ENCODE peak calls at places on chromosomes 11 and 22, in nine cellular contexts. One of them, this sample, is unnamed.

GRCh38 chr11:11349870-11350325 is 3.2 kb downstream of the CSNK2A3 start:
- DNase-seq in colonic mucosa: peak; percentile 18
- DNase-seq in uterus: no peak
- DNase-seq in CD8-positive, alpha-beta T cell: no peak
- DNase-seq in pancreas: no peak
- DNase-seq in hepatocyte: peak; percentile 52
- DNase-seq in lower lobe of right lung: no peak
- DNase-seq in astrocyte of the spinal cord: peak; percentile 71
- DNase-seq in HFF-Myc: peak; percentile 89
- DNase-seq in this sample: no peak

GRCh38 chr11:95378789-95379188 is 147.8 kb upstream of the SESN3 start:
- DNase-seq in colonic mucosa: no peak
- DNase-seq in CD8-positive, alpha-beta T cell: no peak
- DNase-seq in astrocyte of the spinal cord: no peak
- DNase-seq in uterus: no peak
- DNase-seq in hepatocyte: no peak
- DNase-seq in HFF-Myc: no peak
- DNase-seq in lower lobe of right lung: no peak
- DNase-seq in pancreas: no peak
- DNase-seq in this sample: no peak

GRCh38 chr11:34250732-34251639 is 106.8 kb downstream of the ABTB2 start:
- DNase-seq in HFF-Myc: no peak
- DNase-seq in pancreas: no peak
- DNase-seq in uterus: no peak
- DNase-seq in CD8-positive, alpha-beta T cell: peak; percentile 33
- DNase-seq in astrocyte of the spinal cord: no peak
- DNase-seq in lower lobe of right lung: peak; percentile 67
- DNase-seq in colonic mucosa: peak; percentile 40
- DNase-seq in hepatocyte: peak; percentile 18
- DNase-seq in this sample: no peak

GRCh38 chr11:72519220-72519881 is 85.0 kb upstream of the CLPB start:
- DNase-seq in uterus: no peak
- DNase-seq in HFF-Myc: peak; percentile 24
- DNase-seq in colonic mucosa: no peak
- DNase-seq in pancreas: no peak
- DNase-seq in astrocyte of the spinal cord: no peak
- DNase-seq in CD8-positive, alpha-beta T cell: no peak
- DNase-seq in lower lobe of right lung: no peak
- DNase-seq in hepatocyte: no peak
- DNase-seq in this sample: no peak

GRCh38 chr11:133928628-133929059 is 28.1 kb downstream of the IGSF9B start:
- DNase-seq in lower lobe of right lung: no peak
- DNase-seq in astrocyte of the spinal cord: no peak
- DNase-seq in colonic mucosa: peak; percentile 38
- DNase-seq in pancreas: no peak
- DNase-seq in HFF-Myc: no peak
- DNase-seq in uterus: no peak
- DNase-seq in CD8-positive, alpha-beta T cell: no peak
- DNase-seq in hepatocyte: no peak
- DNase-seq in this sample: no peak

GRCh38 chr11:10396771-10397170 is 58.3 kb upstream of the AMPD3 start:
- DNase-seq in HFF-Myc: no peak
- DNase-seq in astrocyte of the spinal cord: no peak
- DNase-seq in pancreas: no peak
- DNase-seq in CD8-positive, alpha-beta T cell: no peak
- DNase-seq in lower lobe of right lung: no peak
- DNase-seq in uterus: no peak
- DNase-seq in colonic mucosa: no peak
- DNase-seq in hepatocyte: no peak
- DNase-seq in this sample: no peak

GRCh38 chr11:87215236-87215635 is 177.5 kb downstream of the TMEM135 start:
- DNase-seq in uterus: no peak
- DNase-seq in lower lobe of right lung: no peak
- DNase-seq in colonic mucosa: no peak
- DNase-seq in hepatocyte: no peak
- DNase-seq in HFF-Myc: no peak
- DNase-seq in astrocyte of the spinal cord: no peak
- DNase-seq in CD8-positive, alpha-beta T cell: no peak
- DNase-seq in pancreas: no peak
- DNase-seq in this sample: no peak

GRCh38 chr11:66316849-66317251 is at the start of gene CD248:
- DNase-seq in CD8-positive, alpha-beta T cell: no peak
- DNase-seq in uterus: peak; percentile 81
- DNase-seq in lower lobe of right lung: no peak
- DNase-seq in pancreas: no peak
- DNase-seq in hepatocyte: peak; percentile 84
- DNase-seq in astrocyte of the spinal cord: peak; percentile 82
- DNase-seq in HFF-Myc: no peak
- DNase-seq in colonic mucosa: peak; percentile 47
- DNase-seq in this sample: no peak

GRCh38 chr11:95508219-95508880 is 277.3 kb upstream of the SESN3 start:
- DNase-seq in CD8-positive, alpha-beta T cell: no peak
- DNase-seq in uterus: no peak
- DNase-seq in lower lobe of right lung: no peak
- DNase-seq in colonic mucosa: no peak
- DNase-seq in hepatocyte: no peak
- DNase-seq in pancreas: no peak
- DNase-seq in astrocyte of the spinal cord: no peak
- DNase-seq in HFF-Myc: no peak
- DNase-seq in this sample: no peak

GRCh38 chr22:43262990-43263644 is 76.2 kb upstream of the TTLL12 start:
- DNase-seq in lower lobe of right lung: no peak
- DNase-seq in hepatocyte: peak; percentile 31
- DNase-seq in astrocyte of the spinal cord: no peak
- DNase-seq in colonic mucosa: no peak
- DNase-seq in pancreas: no peak
- DNase-seq in CD8-positive, alpha-beta T cell: peak; percentile 8
- DNase-seq in uterus: no peak
- DNase-seq in HFF-Myc: no peak
- DNase-seq in this sample: no peak

DNA sequence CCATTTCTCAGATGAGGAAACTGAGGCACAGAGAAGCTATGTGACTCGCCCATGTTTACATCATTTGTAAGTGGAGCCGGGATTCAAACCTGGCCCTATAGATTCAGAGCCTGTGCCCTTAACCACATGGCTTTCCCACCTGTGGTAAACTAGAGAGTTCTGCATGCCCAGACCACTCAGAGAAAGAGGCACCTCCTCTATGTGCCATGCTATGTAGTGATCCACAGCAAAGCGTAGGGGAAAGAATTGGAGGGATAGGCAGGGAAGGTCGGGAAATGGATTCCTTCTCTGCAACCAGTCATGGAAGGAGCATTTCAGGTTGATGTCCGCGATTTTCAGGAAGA is 15.4 kb upstream of the POU2AF2 start:
- DNase-seq in lower lobe of right lung: no peak
- DNase-seq in hepatocyte: no peak
- DNase-seq in astrocyte of the spinal cord: no peak
- DNase-seq in uterus: no peak
- DNase-seq in CD8-positive, alpha-beta T cell: no peak
- DNase-seq in colonic mucosa: no peak
- DNase-seq in HFF-Myc: no peak
- DNase-seq in pancreas: no peak
- DNase-seq in this sample: no peak
- H3K4me3 ChIP-seq in lower lobe of right lung: peak overlapping the region; percentile 57
- H3K4me3 ChIP-seq in hepatocyte: no peak overlapping the region
- H3K4me3 ChIP-seq in astrocyte of the spinal cord: no peak overlapping the region
- H3K4me3 ChIP-seq in uterus: peak overlapping the region; percentile 49
- H3K4me3 ChIP-seq in CD8-positive, alpha-beta T cell: peak overlapping the region; percentile 6
- H3K4me3 ChIP-seq in colonic mucosa: peak overlapping the region; percentile 17
- H3K4me3 ChIP-seq in HFF-Myc: no peak overlapping the region
- H3K4me3 ChIP-seq in pancreas: peak overlapping the region; percentile 42
- H3K4me3 ChIP-seq in this sample: peak overlapping the region; percentile 42

GRCh38 chr11:63872833-63873201 is 33.9 kb downstream of the MARK2 start:
- DNase-seq in pancreas: peak; percentile 52
- DNase-seq in astrocyte of the spinal cord: no peak
- DNase-seq in uterus: no peak
- DNase-seq in hepatocyte: no peak
- DNase-seq in HFF-Myc: no peak
- DNase-seq in colonic mucosa: no peak
- DNase-seq in CD8-positive, alpha-beta T cell: no peak
- DNase-seq in lower lobe of right lung: no peak
- DNase-seq in this sample: no peak

GRCh38 chr11:63874511-63874910 is 35.6 kb downstream of the MARK2 start:
- DNase-seq in CD8-positive, alpha-beta T cell: no peak
- DNase-seq in HFF-Myc: no peak
- DNase-seq in colonic mucosa: no peak
- DNase-seq in uterus: no peak
- DNase-seq in lower lobe of right lung: no peak
- DNase-seq in hepatocyte: peak; percentile 29
- DNase-seq in astrocyte of the spinal cord: no peak
- DNase-seq in pancreas: peak; percentile 55
- DNase-seq in this sample: no peak

GRCh38 chr11:63870351-63871197 is 31.7 kb downstream of the MARK2 start:
- DNase-seq in astrocyte of the spinal cord: no peak
- DNase-seq in CD8-positive, alpha-beta T cell: no peak
- DNase-seq in pancreas: no peak
- DNase-seq in colonic mucosa: no peak
- DNase-seq in HFF-Myc: no peak
- DNase-seq in lower lobe of right lung: no peak
- DNase-seq in uterus: no peak
- DNase-seq in hepatocyte: no peak
- DNase-seq in this sample: no peak

GRCh38 chr11:63873381-63873780 is 34.5 kb downstream of the MARK2 start:
- DNase-seq in pancreas: no peak
- DNase-seq in hepatocyte: no peak
- DNase-seq in uterus: no peak
- DNase-seq in HFF-Myc: no peak
- DNase-seq in colonic mucosa: no peak
- DNase-seq in CD8-positive, alpha-beta T cell: no peak
- DNase-seq in astrocyte of the spinal cord: no peak
- DNase-seq in lower lobe of right lung: no peak
- DNase-seq in this sample: no peak

DNA sequence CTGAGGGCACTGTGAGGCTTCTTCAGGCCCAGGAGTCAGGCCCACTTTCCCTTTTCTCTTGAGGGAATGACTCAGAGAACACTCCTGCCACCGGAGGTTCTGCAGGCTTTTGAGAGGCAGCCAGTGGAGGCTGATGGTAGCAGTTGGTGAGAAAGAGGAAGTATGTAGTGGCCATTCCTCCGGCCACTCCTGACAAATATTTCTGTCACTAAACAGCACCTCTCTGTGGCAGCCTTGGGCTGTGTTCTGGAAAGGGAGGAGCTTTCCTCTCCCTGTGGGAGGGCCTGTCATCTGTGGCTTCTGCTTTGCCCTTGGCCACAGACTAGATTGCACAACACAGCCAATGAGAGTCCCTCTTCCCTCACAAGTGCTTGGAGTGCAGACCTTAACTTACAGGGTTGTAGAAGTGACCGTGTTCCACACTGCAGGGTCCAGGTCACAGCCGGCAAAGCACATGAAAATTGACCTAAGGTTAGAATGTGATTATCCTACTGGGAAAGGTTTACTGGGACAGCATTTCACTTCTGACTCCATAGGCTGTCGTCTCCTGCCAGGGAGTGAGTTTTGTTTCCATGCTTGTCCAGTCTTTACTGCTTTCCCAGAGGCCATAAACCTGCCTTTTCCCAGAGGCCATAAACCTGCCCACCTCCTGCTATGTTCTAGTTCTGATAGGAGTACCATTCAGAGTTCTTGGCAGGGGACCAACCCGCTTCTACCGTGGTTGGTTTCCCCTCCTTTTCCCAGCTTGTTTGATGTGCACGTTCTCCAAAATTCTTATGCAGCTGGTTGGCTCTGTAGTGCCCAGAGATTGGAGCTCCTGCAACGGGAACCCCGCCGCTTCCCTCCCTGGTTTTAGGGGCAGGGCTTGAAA is 33.3 kb downstream of the MARK2 start:
- DNase-seq in CD8-positive, alpha-beta T cell: no peak
- DNase-seq in HFF-Myc: peak; percentile 72
- DNase-seq in uterus: peak; percentile 68
- DNase-seq in lower lobe of right lung: peak; percentile 84
- DNase-seq in astrocyte of the spinal cord: peak; percentile 89
- DNase-seq in hepatocyte: peak; percentile 89
- DNase-seq in pancreas: peak; percentile 79
- DNase-seq in colonic mucosa: peak; percentile 90
- DNase-seq in this sample: peak; percentile 95
- H3K4me3 ChIP-seq in CD8-positive, alpha-beta T cell: no peak overlapping the region
- H3K4me3 ChIP-seq in HFF-Myc: no peak overlapping the region
- H3K4me3 ChIP-seq in uterus: no peak overlapping the region
- H3K4me3 ChIP-seq in lower lobe of right lung: peak overlapping the region; percentile 15
- H3K4me3 ChIP-seq in astrocyte of the spinal cord: no peak overlapping the region
- H3K4me3 ChIP-seq in hepatocyte: no peak overlapping the region
- H3K4me3 ChIP-seq in pancreas: no peak overlapping the region
- H3K4me3 ChIP-seq in colonic mucosa: no peak overlapping the region
- H3K4me3 ChIP-seq in this sample: peak overlapping the region; percentile 9

GRCh38 chr11:13963949-13964770 is 1.6 kb downstream of the SPON1 start:
- DNase-seq in colonic mucosa: peak; percentile 76
- DNase-seq in CD8-positive, alpha-beta T cell: no peak
- DNase-seq in uterus: peak; percentile 37
- DNase-seq in astrocyte of the spinal cord: no peak
- DNase-seq in hepatocyte: peak; percentile 60
- DNase-seq in pancreas: no peak
- DNase-seq in HFF-Myc: no peak
- DNase-seq in lower lobe of right lung: peak; percentile 45
- DNase-seq in this sample: peak; percentile 85
- H3K4me3 ChIP-seq in colonic mucosa: peak overlapping the region; percentile 56
- H3K4me3 ChIP-seq in CD8-positive, alpha-beta T cell: peak overlapping the region; percentile 47
- H3K4me3 ChIP-seq in uterus: peak overlapping the region; percentile 53
- H3K4me3 ChIP-seq in astrocyte of the spinal cord: no peak overlapping the region
- H3K4me3 ChIP-seq in hepatocyte: peak overlapping the region; percentile 51
- H3K4me3 ChIP-seq in pancreas: peak overlapping the region; percentile 26
- H3K4me3 ChIP-seq in HFF-Myc: no peak overlapping the region
- H3K4me3 ChIP-seq in lower lobe of right lung: peak overlapping the region; percentile 58
- H3K4me3 ChIP-seq in this sample: peak overlapping the region; percentile 57

GRCh38 chr11:18792827-18793226 is 1.2 kb upstream of the PTPN5 start:
- DNase-seq in hepatocyte: no peak
- DNase-seq in astrocyte of the spinal cord: no peak
- DNase-seq in pancreas: no peak
- DNase-seq in uterus: no peak
- DNase-seq in colonic mucosa: no peak
- DNase-seq in lower lobe of right lung: no peak
- DNase-seq in CD8-positive, alpha-beta T cell: no peak
- DNase-seq in HFF-Myc: no peak
- DNase-seq in this sample: peak; percentile 44

GRCh38 chr11:18789942-18790341 is 1.7 kb downstream of the PTPN5 start:
- DNase-seq in HFF-Myc: no peak
- DNase-seq in astrocyte of the spinal cord: no peak
- DNase-seq in lower lobe of right lung: no peak
- DNase-seq in hepatocyte: no peak
- DNase-seq in colonic mucosa: no peak
- DNase-seq in CD8-positive, alpha-beta T cell: no peak
- DNase-seq in pancreas: no peak
- DNase-seq in uterus: no peak
- DNase-seq in this sample: no peak

GRCh38 chr11:18791175-18792065 is at the start of gene PTPN5:
- DNase-seq in pancreas: no peak
- DNase-seq in lower lobe of right lung: no peak
- DNase-seq in uterus: no peak
- DNase-seq in hepatocyte: no peak
- DNase-seq in HFF-Myc: no peak
- DNase-seq in astrocyte of the spinal cord: no peak
- DNase-seq in colonic mucosa: no peak
- DNase-seq in CD8-positive, alpha-beta T cell: no peak
- DNase-seq in this sample: no peak

GRCh38 chr11:18792066-18792591 is 531 bp upstream of the PTPN5 start:
- DNase-seq in lower lobe of right lung: no peak
- DNase-seq in astrocyte of the spinal cord: no peak
- DNase-seq in uterus: no peak
- DNase-seq in HFF-Myc: no peak
- DNase-seq in colonic mucosa: no peak
- DNase-seq in hepatocyte: no peak
- DNase-seq in CD8-positive, alpha-beta T cell: no peak
- DNase-seq in pancreas: no peak
- DNase-seq in this sample: no peak

GRCh38 chr11:18790820-18791174 is 801 bp downstream of the PTPN5 start:
- DNase-seq in hepatocyte: no peak
- DNase-seq in colonic mucosa: no peak
- DNase-seq in HFF-Myc: no peak
- DNase-seq in uterus: no peak
- DNase-seq in lower lobe of right lung: no peak
- DNase-seq in astrocyte of the spinal cord: no peak
- DNase-seq in CD8-positive, alpha-beta T cell: no peak
- DNase-seq in pancreas: no peak
- DNase-seq in this sample: no peak
- H3K4me3 ChIP-seq in hepatocyte: no peak overlapping the region
- H3K4me3 ChIP-seq in colonic mucosa: no peak overlapping the region
- H3K4me3 ChIP-seq in HFF-Myc: no peak overlapping the region
- H3K4me3 ChIP-seq in uterus: no peak overlapping the region
- H3K4me3 ChIP-seq in lower lobe of right lung: peak overlapping the region; percentile 35
- H3K4me3 ChIP-seq in astrocyte of the spinal cord: no peak overlapping the region
- H3K4me3 ChIP-seq in CD8-positive, alpha-beta T cell: no peak overlapping the region
- H3K4me3 ChIP-seq in pancreas: no peak overlapping the region
- H3K4me3 ChIP-seq in this sample: peak overlapping the region; percentile 33